ENCODE peak calls at places on chromosomes 16 and 17, in nine cellular contexts. One of them, this sample, is unnamed.

GRCh38 chr17:77734371-77735050 is 224.0 kb upstream of the TNRC6C start:
- DNase-seq in PC-3: no peak
- DNase-seq in hepatocyte: peak
- DNase-seq in HCT116: no peak
- DNase-seq in SK-N-SH: peak
- DNase-seq in MM.1S: no peak
- DNase-seq in GM23338: peak
- DNase-seq in OCI-LY7: no peak
- DNase-seq in neural progenitor cell: peak
- DNase-seq in this sample: peak

GRCh38 chr16:47236716-47237115 is 93.0 kb upstream of the NETO2 start:
- DNase-seq in MM.1S: no peak
- DNase-seq in GM23338: peak
- DNase-seq in hepatocyte: no peak
- DNase-seq in neural progenitor cell: no peak
- DNase-seq in HCT116: no peak
- DNase-seq in SK-N-SH: no peak
- DNase-seq in PC-3: no peak
- DNase-seq in OCI-LY7: no peak
- DNase-seq in this sample: no peak

GRCh38 chr17:74839955-74840354 is 19.7 kb downstream of the GRIN2C start:
- DNase-seq in HCT116: no peak
- DNase-seq in SK-N-SH: no peak
- DNase-seq in hepatocyte: no peak
- DNase-seq in neural progenitor cell: no peak
- DNase-seq in MM.1S: no peak
- DNase-seq in OCI-LY7: no peak
- DNase-seq in PC-3: no peak
- DNase-seq in GM23338: no peak
- DNase-seq in this sample: no peak

GRCh38 chr16:4271176-4272113 is 1.4 kb downstream of the TFAP4 start:
- DNase-seq in SK-N-SH: peak
- DNase-seq in MM.1S: peak
- DNase-seq in HCT116: peak
- DNase-seq in neural progenitor cell: peak
- DNase-seq in GM23338: peak
- DNase-seq in hepatocyte: peak
- DNase-seq in PC-3: peak
- DNase-seq in OCI-LY7: peak
- DNase-seq in this sample: peak

GRCh38 chr16:57623251-57624043 is 5.0 kb upstream of the ADGRG1 start:
- DNase-seq in hepatocyte: peak
- DNase-seq in GM23338: peak
- DNase-seq in HCT116: peak
- DNase-seq in MM.1S: peak
- DNase-seq in SK-N-SH: no peak
- DNase-seq in PC-3: peak
- DNase-seq in neural progenitor cell: peak
- DNase-seq in OCI-LY7: no peak
- DNase-seq in this sample: peak

GRCh38 chr17:57783338-57783742 is 38.2 kb upstream of the CCDC182 start:
- DNase-seq in OCI-LY7: peak
- DNase-seq in hepatocyte: peak
- DNase-seq in PC-3: peak
- DNase-seq in GM23338: peak
- DNase-seq in MM.1S: peak
- DNase-seq in HCT116: peak
- DNase-seq in SK-N-SH: peak
- DNase-seq in neural progenitor cell: peak
- DNase-seq in this sample: peak

GRCh38 chr17:4317648-4318047 is 48.8 kb downstream of the UBE2G1 start:
- DNase-seq in HCT116: no peak
- DNase-seq in OCI-LY7: no peak
- DNase-seq in GM23338: no peak
- DNase-seq in MM.1S: no peak
- DNase-seq in neural progenitor cell: no peak
- DNase-seq in SK-N-SH: no peak
- DNase-seq in PC-3: no peak
- DNase-seq in hepatocyte: no peak
- DNase-seq in this sample: no peak

GRCh38 chr17:49035470-49036269 is 38.5 kb downstream of the IGF2BP1 start:
- DNase-seq in hepatocyte: peak
- DNase-seq in neural progenitor cell: peak
- DNase-seq in HCT116: peak
- DNase-seq in SK-N-SH: peak
- DNase-seq in PC-3: peak
- DNase-seq in GM23338: peak
- DNase-seq in MM.1S: peak
- DNase-seq in OCI-LY7: peak
- DNase-seq in this sample: peak

GRCh38 chr17:32386844-32387243 is 36.9 kb downstream of the ZNF207 start:
- DNase-seq in PC-3: peak
- DNase-seq in HCT116: no peak
- DNase-seq in neural progenitor cell: no peak
- DNase-seq in SK-N-SH: no peak
- DNase-seq in hepatocyte: no peak
- DNase-seq in MM.1S: no peak
- DNase-seq in OCI-LY7: no peak
- DNase-seq in GM23338: no peak
- DNase-seq in this sample: peak

GRCh38 chr17:73891001-73891400 is 246.8 kb upstream of the SDK2 start:
- DNase-seq in HCT116: no peak
- DNase-seq in MM.1S: no peak
- DNase-seq in neural progenitor cell: no peak
- DNase-seq in OCI-LY7: no peak
- DNase-seq in GM23338: no peak
- DNase-seq in SK-N-SH: no peak
- DNase-seq in hepatocyte: no peak
- DNase-seq in PC-3: no peak
- DNase-seq in this sample: no peak

GRCh38 chr16:11045846-11046245 is 101.5 kb downstream of the CLEC16A start:
- DNase-seq in PC-3: no peak
- DNase-seq in GM23338: no peak
- DNase-seq in hepatocyte: no peak
- DNase-seq in MM.1S: no peak
- DNase-seq in OCI-LY7: no peak
- DNase-seq in HCT116: no peak
- DNase-seq in neural progenitor cell: no peak
- DNase-seq in SK-N-SH: no peak
- DNase-seq in this sample: peak

GRCh38 chr17:21174719-21175118 is 39.2 kb downstream of the TMEM11 start:
- DNase-seq in hepatocyte: no peak
- DNase-seq in neural progenitor cell: no peak
- DNase-seq in HCT116: no peak
- DNase-seq in MM.1S: no peak
- DNase-seq in PC-3: no peak
- DNase-seq in SK-N-SH: peak
- DNase-seq in OCI-LY7: no peak
- DNase-seq in GM23338: no peak
- DNase-seq in this sample: peak

GRCh38 chr17:2776589-2777241 is 19.5 kb upstream of the RAP1GAP2 start:
- DNase-seq in HCT116: no peak
- DNase-seq in neural progenitor cell: peak
- DNase-seq in SK-N-SH: peak
- DNase-seq in hepatocyte: peak
- DNase-seq in MM.1S: no peak
- DNase-seq in GM23338: peak
- DNase-seq in PC-3: no peak
- DNase-seq in OCI-LY7: no peak
- DNase-seq in this sample: peak
- H3K4me3 ChIP-seq in HCT116: peak
- H3K4me3 ChIP-seq in neural progenitor cell: peak
- H3K4me3 ChIP-seq in SK-N-SH: no peak
- H3K4me3 ChIP-seq in hepatocyte: peak
- H3K4me3 ChIP-seq in MM.1S: no peak
- H3K4me3 ChIP-seq in GM23338: peak
- H3K4me3 ChIP-seq in PC-3: peak
- H3K4me3 ChIP-seq in OCI-LY7: no peak
- H3K4me3 ChIP-seq in this sample: no peak

DNA sequence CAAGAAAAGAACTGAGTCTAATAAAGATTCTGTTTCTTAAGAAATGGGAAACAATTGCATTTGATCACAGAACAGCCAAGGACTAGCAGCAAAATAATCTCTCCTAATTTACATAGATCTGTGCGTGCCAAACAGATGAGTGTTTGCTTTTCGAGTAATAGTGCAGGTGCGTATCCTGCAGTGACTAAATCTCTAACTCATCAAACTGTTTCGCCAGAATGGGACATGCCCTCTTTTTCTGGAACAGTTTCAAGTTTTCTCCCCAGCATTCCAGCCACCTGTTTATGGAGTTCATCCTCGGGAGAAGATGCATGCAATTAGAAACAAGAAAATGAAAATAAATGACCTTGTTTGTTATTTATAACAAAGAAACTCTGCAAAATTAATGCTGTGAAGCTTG is 5.7 kb upstream of the TOX3 start:
- DNase-seq in GM23338: no peak
- DNase-seq in SK-N-SH: no peak
- DNase-seq in neural progenitor cell: no peak
- DNase-seq in HCT116: no peak
- DNase-seq in hepatocyte: no peak
- DNase-seq in MM.1S: no peak
- DNase-seq in OCI-LY7: no peak
- DNase-seq in PC-3: peak
- DNase-seq in this sample: no peak
- TF ChIP-seq EZH2phosphoT487 in GM23338: no peak
- TF ChIP-seq EZH2phosphoT487 in SK-N-SH: no peak
- TF ChIP-seq EZH2phosphoT487 in neural progenitor cell: no peak
- TF ChIP-seq EZH2phosphoT487 in HCT116: no peak
- TF ChIP-seq EZH2phosphoT487 in hepatocyte: no peak
- TF ChIP-seq EZH2phosphoT487 in MM.1S: no peak
- TF ChIP-seq EZH2phosphoT487 in OCI-LY7: no peak
- TF ChIP-seq EZH2phosphoT487 in PC-3: no peak
- TF ChIP-seq EZH2phosphoT487 in this sample: no peak

DNA sequence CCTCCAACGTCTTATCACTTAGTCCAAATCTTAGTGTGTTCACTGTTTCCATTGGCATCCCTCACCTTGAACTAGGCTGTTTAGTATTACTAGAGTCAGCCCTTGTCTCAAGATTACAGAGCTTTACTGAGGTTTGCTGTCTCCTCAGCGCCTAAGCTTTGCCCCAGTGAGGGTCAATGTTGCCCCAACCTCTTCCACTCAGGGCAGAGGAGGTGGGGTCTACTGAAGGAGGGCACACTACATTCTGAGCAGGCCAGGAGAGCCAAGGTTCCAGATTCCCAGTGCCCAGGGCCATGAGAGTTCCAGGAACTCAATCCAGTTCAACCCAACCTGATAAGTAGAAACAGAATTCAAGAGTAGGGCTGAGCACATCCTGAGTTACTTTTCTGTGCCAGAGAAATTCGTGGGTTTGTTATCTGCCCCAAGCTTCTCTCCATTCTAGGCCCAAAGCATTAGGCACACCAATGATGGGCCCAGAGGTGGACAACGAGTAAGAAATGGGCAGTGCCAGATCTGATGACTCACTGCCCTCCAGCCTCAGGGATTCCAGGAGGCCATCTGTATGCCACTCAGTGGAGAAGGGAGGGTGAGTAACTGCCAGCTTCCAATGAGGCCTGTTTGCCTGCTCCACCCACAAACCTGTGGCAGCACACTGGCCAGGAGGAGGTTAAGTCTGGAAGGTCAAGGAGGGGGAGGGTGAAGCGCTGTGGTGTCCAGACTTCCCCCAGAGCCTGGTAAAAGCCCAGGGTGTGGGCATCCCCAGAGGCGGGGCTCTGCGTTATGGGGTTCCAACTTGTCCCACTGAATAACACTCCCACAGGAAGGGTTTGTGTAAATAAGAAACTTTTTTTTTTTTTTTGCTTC is 8.2 kb downstream of the TUBG2 start:
- DNase-seq in MM.1S: no peak
- DNase-seq in GM23338: no peak
- DNase-seq in OCI-LY7: no peak
- DNase-seq in neural progenitor cell: no peak
- DNase-seq in SK-N-SH: peak
- DNase-seq in hepatocyte: peak
- DNase-seq in PC-3: peak
- DNase-seq in HCT116: peak
- DNase-seq in this sample: peak
- H3K4me3 ChIP-seq in MM.1S: no peak
- H3K4me3 ChIP-seq in GM23338: no peak
- H3K4me3 ChIP-seq in OCI-LY7: no peak
- H3K4me3 ChIP-seq in neural progenitor cell: no peak
- H3K4me3 ChIP-seq in SK-N-SH: no peak
- H3K4me3 ChIP-seq in hepatocyte: no peak
- H3K4me3 ChIP-seq in PC-3: no peak
- H3K4me3 ChIP-seq in HCT116: peak
- H3K4me3 ChIP-seq in this sample: no peak

GRCh38 chr16:66223176-66223780 is 143.2 kb upstream of the CDH5 start:
- DNase-seq in SK-N-SH: no peak
- DNase-seq in hepatocyte: no peak
- DNase-seq in HCT116: no peak
- DNase-seq in PC-3: no peak
- DNase-seq in OCI-LY7: no peak
- DNase-seq in MM.1S: no peak
- DNase-seq in neural progenitor cell: no peak
- DNase-seq in GM23338: no peak
- DNase-seq in this sample: peak
- TF ChIP-seq EZH2phosphoT487 in SK-N-SH: no peak
- TF ChIP-seq EZH2phosphoT487 in hepatocyte: no peak
- TF ChIP-seq EZH2phosphoT487 in HCT116: no peak
- TF ChIP-seq EZH2phosphoT487 in PC-3: no peak
- TF ChIP-seq EZH2phosphoT487 in OCI-LY7: no peak
- TF ChIP-seq EZH2phosphoT487 in MM.1S: no peak
- TF ChIP-seq EZH2phosphoT487 in neural progenitor cell: no peak
- TF ChIP-seq EZH2phosphoT487 in GM23338: no peak
- TF ChIP-seq EZH2phosphoT487 in this sample: no peak

DNA sequence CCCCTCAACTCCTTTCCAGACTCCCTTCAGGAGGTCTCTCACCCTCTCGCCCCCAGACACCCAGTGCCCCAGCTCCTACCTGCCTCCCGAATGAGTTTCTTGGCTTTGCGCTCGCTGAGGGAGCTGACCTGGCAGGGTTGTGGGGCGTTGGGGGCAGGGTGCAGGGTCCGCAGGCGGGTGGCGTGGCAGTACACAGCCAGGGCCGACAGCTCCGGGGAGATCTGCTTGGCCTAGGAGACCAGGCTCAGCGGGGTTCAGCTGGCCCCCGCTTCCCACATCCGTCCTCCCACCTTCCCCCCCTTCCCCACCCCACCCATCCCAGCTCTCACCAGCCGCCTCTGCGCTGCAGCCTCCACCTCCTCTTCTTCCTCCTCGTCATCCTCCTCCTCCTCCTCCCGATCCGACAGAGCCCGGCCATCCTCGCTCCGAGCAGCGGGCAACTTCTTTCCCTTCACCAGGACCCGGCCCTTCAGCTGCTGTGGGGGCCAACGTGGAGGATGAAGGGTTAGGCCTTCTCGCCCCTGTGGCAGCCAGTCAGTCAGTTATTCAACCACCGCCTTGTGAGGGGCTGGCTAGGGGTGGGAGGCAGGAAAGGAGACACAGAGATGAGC is 17.2 kb downstream of the PLCD3 start:
- DNase-seq in HCT116: no peak
- DNase-seq in OCI-LY7: no peak
- DNase-seq in GM23338: no peak
- DNase-seq in neural progenitor cell: no peak
- DNase-seq in PC-3: no peak
- DNase-seq in hepatocyte: no peak
- DNase-seq in SK-N-SH: no peak
- DNase-seq in MM.1S: no peak
- DNase-seq in this sample: no peak
- H3K4me3 ChIP-seq in HCT116: no peak
- H3K4me3 ChIP-seq in OCI-LY7: no peak
- H3K4me3 ChIP-seq in GM23338: no peak
- H3K4me3 ChIP-seq in neural progenitor cell: no peak
- H3K4me3 ChIP-seq in PC-3: no peak
- H3K4me3 ChIP-seq in hepatocyte: no peak
- H3K4me3 ChIP-seq in SK-N-SH: no peak
- H3K4me3 ChIP-seq in MM.1S: no peak
- H3K4me3 ChIP-seq in this sample: no peak

This sample was measured in GM23248.